ENCODE peak calls at places on chromosomes 16 and 17, in seven cellular contexts. U is hypothalamus, Z is AG09309, B is T-helper 2 cell, G is NCI-H69, P is amniotic stem cell, H is left ventricle myocardium inferior. Y is an unnamed sample.

GRCh38 chr17:68425979-68426378 is 31.3 kb downstream of the WIPI1 start:
- DNase-seq in U (no peak), Z (no peak), B (no peak), G (no peak), P (no peak), H (no peak), Y (no peak)

GRCh38 chr17:28746611-28747045 is 2.8 kb downstream of the TRAF4 start:
- DNase-seq in U (peak), Z (no peak), B (no peak), G (peak), P (no peak), H (no peak), Y (no peak)

GRCh38 chr16:27720731-27721547 is 171.0 kb downstream of the KATNIP start:
- DNase-seq in U (peak), Z (no peak), B (no peak), G (no peak), P (no peak), H (peak), Y (no peak)

GRCh38 chr16:1398826-1399581 is 15.5 kb downstream of the UNKL start:
- DNase-seq in U (no peak), Z (no peak), B (no peak), G (no peak), P (no peak), H (no peak), Y (no peak)

GRCh38 chr16:11250786-11251524 is 5.0 kb downstream of the SOCS1 start:
- DNase-seq in U (no peak), Z (no peak), B (no peak), G (no peak), P (no peak), H (no peak), Y (no peak)

GRCh38 chr16:51150159-51150893 is 744 bp downstream of the SALL1 start:
- DNase-seq in U (peak), Z (no peak), B (no peak), G (no peak), P (no peak), H (no peak), Y (no peak)

GRCh38 chr17:4588862-4589625 is 4.7 kb downstream of the SMTNL2 start:
- DNase-seq in U (no peak), Z (no peak), B (no peak), G (no peak), P (no peak), H (no peak), Y (no peak)

GRCh38 chr16:28895609-28896008 is 17.3 kb downstream of the ATP2A1 start:
- DNase-seq in U (no peak), Z (no peak), B (no peak), G (no peak), P (no peak), H (no peak), Y (no peak)

GRCh38 chr16:21302898-21303528 is 24.9 kb upstream of the CRYM start:
- DNase-seq in U (no peak), Z (peak), B (no peak), G (no peak), P (peak), H (no peak), Y (no peak)

GRCh38 chr17:75390982-75391381 is 14.5 kb downstream of the GRB2 start:
- DNase-seq in U (no peak), Z (no peak), B (no peak), G (no peak), P (no peak), H (no peak), Y (no peak)

GRCh38 chr17:55731586-55732250 is 9.1 kb upstream of the TMEM100 start:
- DNase-seq in U (no peak), Z (no peak), B (no peak), G (peak), P (no peak), H (peak), Y (no peak)

GRCh38 chr16:86823895-86824671 is 245.7 kb downstream of the FOXL1 start:
- DNase-seq in U (no peak), Z (peak), B (no peak), G (no peak), P (no peak), H (no peak), Y (no peak)